ENCODE peak calls at places on chromosomes 2 and 18, in eight cellular contexts. One of them, this sample, is unnamed.

GRCh38 chr2:143469323-143469722 is 340.1 kb downstream of the ARHGAP15 start:
- DNase-seq in CD4-positive, alpha-beta T cell: no peak
- DNase-seq in adrenal gland: no peak
- DNase-seq in upper lobe of right lung: no peak
- DNase-seq in heart left ventricle: no peak
- DNase-seq in progenitor cell of endocrine pancreas: no peak
- DNase-seq in Peyer's patch: no peak
- DNase-seq in uterus: no peak
- DNase-seq in this sample: no peak

GRCh38 chr18:73690222-73690621 is 457.4 kb downstream of the FBXO15 start:
- DNase-seq in CD4-positive, alpha-beta T cell: no peak
- DNase-seq in adrenal gland: no peak
- DNase-seq in upper lobe of right lung: no peak
- DNase-seq in heart left ventricle: no peak
- DNase-seq in progenitor cell of endocrine pancreas: no peak
- DNase-seq in Peyer's patch: no peak
- DNase-seq in uterus: no peak
- DNase-seq in this sample: no peak

GRCh38 chr2:98805412-98806265 is 74.7 kb upstream of the MGAT4A start:
- DNase-seq in CD4-positive, alpha-beta T cell: no peak
- DNase-seq in adrenal gland: peak
- DNase-seq in upper lobe of right lung: peak
- DNase-seq in heart left ventricle: no peak
- DNase-seq in progenitor cell of endocrine pancreas: no peak
- DNase-seq in Peyer's patch: no peak
- DNase-seq in uterus: no peak
- DNase-seq in this sample: peak

GRCh38 chr2:239569401-239570090 is 168.7 kb upstream of the HDAC4 start:
- DNase-seq in CD4-positive, alpha-beta T cell: no peak
- DNase-seq in adrenal gland: no peak
- DNase-seq in upper lobe of right lung: peak
- DNase-seq in heart left ventricle: no peak
- DNase-seq in progenitor cell of endocrine pancreas: no peak
- DNase-seq in Peyer's patch: peak
- DNase-seq in uterus: no peak
- DNase-seq in this sample: no peak

GRCh38 chr2:168992591-168993349 is 38.4 kb downstream of the ABCB11 start:
- DNase-seq in CD4-positive, alpha-beta T cell: no peak
- DNase-seq in adrenal gland: no peak
- DNase-seq in upper lobe of right lung: no peak
- DNase-seq in heart left ventricle: no peak
- DNase-seq in progenitor cell of endocrine pancreas: no peak
- DNase-seq in Peyer's patch: no peak
- DNase-seq in uterus: no peak
- DNase-seq in this sample: no peak

GRCh38 chr2:43029186-43029585 is 197.2 kb downstream of the ZFP36L2 start:
- DNase-seq in CD4-positive, alpha-beta T cell: no peak
- DNase-seq in adrenal gland: no peak
- DNase-seq in upper lobe of right lung: no peak
- DNase-seq in heart left ventricle: no peak
- DNase-seq in progenitor cell of endocrine pancreas: no peak
- DNase-seq in Peyer's patch: peak
- DNase-seq in uterus: peak
- DNase-seq in this sample: no peak

GRCh38 chr18:49723648-49724180 is 89.6 kb downstream of the ACAA2 start:
- DNase-seq in CD4-positive, alpha-beta T cell: no peak
- DNase-seq in adrenal gland: no peak
- DNase-seq in upper lobe of right lung: no peak
- DNase-seq in heart left ventricle: no peak
- DNase-seq in progenitor cell of endocrine pancreas: no peak
- DNase-seq in Peyer's patch: no peak
- DNase-seq in uterus: no peak
- DNase-seq in this sample: no peak

GRCh38 chr2:163345795-163346573 is 389.8 kb downstream of the FIGN start:
- DNase-seq in CD4-positive, alpha-beta T cell: no peak
- DNase-seq in adrenal gland: no peak
- DNase-seq in upper lobe of right lung: no peak
- DNase-seq in heart left ventricle: peak
- DNase-seq in progenitor cell of endocrine pancreas: no peak
- DNase-seq in Peyer's patch: no peak
- DNase-seq in uterus: no peak
- DNase-seq in this sample: no peak

GRCh38 chr2:98134601-98135000 is 47.6 kb downstream of the VWA3B start:
- DNase-seq in CD4-positive, alpha-beta T cell: no peak
- DNase-seq in adrenal gland: peak
- DNase-seq in upper lobe of right lung: no peak
- DNase-seq in heart left ventricle: no peak
- DNase-seq in progenitor cell of endocrine pancreas: no peak
- DNase-seq in Peyer's patch: no peak
- DNase-seq in uterus: no peak
- DNase-seq in this sample: no peak

GRCh38 chr2:38959938-38960608 is 70.4 kb downstream of the ARHGEF33 start:
- DNase-seq in CD4-positive, alpha-beta T cell: peak
- DNase-seq in adrenal gland: peak
- DNase-seq in upper lobe of right lung: peak
- DNase-seq in heart left ventricle: peak
- DNase-seq in progenitor cell of endocrine pancreas: peak
- DNase-seq in Peyer's patch: peak
- DNase-seq in uterus: peak
- DNase-seq in this sample: no peak

GRCh38 chr2:182870227-182870626 is 3.8 kb upstream of the FRZB start:
- DNase-seq in CD4-positive, alpha-beta T cell: no peak
- DNase-seq in adrenal gland: no peak
- DNase-seq in upper lobe of right lung: no peak
- DNase-seq in heart left ventricle: no peak
- DNase-seq in progenitor cell of endocrine pancreas: no peak
- DNase-seq in Peyer's patch: no peak
- DNase-seq in uterus: no peak
- DNase-seq in this sample: no peak

GRCh38 chr2:215489288-215489848 is 53.5 kb upstream of the FN1 start:
- DNase-seq in CD4-positive, alpha-beta T cell: no peak
- DNase-seq in adrenal gland: no peak
- DNase-seq in upper lobe of right lung: no peak
- DNase-seq in heart left ventricle: no peak
- DNase-seq in progenitor cell of endocrine pancreas: no peak
- DNase-seq in Peyer's patch: no peak
- DNase-seq in uterus: no peak
- DNase-seq in this sample: no peak

GRCh38 chr2:241539616-241540374 is 18.8 kb upstream of the BOK start:
- DNase-seq in CD4-positive, alpha-beta T cell: no peak
- DNase-seq in adrenal gland: no peak
- DNase-seq in upper lobe of right lung: no peak
- DNase-seq in heart left ventricle: no peak
- DNase-seq in progenitor cell of endocrine pancreas: no peak
- DNase-seq in Peyer's patch: no peak
- DNase-seq in uterus: no peak
- DNase-seq in this sample: no peak

GRCh38 chr2:158102446-158102845 is 770 bp downstream of the UPP2 start:
- DNase-seq in CD4-positive, alpha-beta T cell: no peak
- DNase-seq in adrenal gland: no peak
- DNase-seq in upper lobe of right lung: no peak
- DNase-seq in heart left ventricle: no peak
- DNase-seq in progenitor cell of endocrine pancreas: no peak
- DNase-seq in Peyer's patch: no peak
- DNase-seq in uterus: no peak
- DNase-seq in this sample: no peak

GRCh38 chr2:209472386-209472832 is 48.6 kb downstream of the MAP2 start:
- DNase-seq in CD4-positive, alpha-beta T cell: no peak
- DNase-seq in adrenal gland: no peak
- DNase-seq in upper lobe of right lung: no peak
- DNase-seq in heart left ventricle: no peak
- DNase-seq in progenitor cell of endocrine pancreas: no peak
- DNase-seq in Peyer's patch: no peak
- DNase-seq in uterus: no peak
- DNase-seq in this sample: no peak

GRCh38 chr18:10122116-10122515 is 208.3 kb downstream of the VAPA start:
- DNase-seq in CD4-positive, alpha-beta T cell: no peak
- DNase-seq in adrenal gland: no peak
- DNase-seq in upper lobe of right lung: no peak
- DNase-seq in heart left ventricle: no peak
- DNase-seq in progenitor cell of endocrine pancreas: no peak
- DNase-seq in Peyer's patch: no peak
- DNase-seq in uterus: no peak
- DNase-seq in this sample: no peak

GRCh38 chr2:150143087-150143536 is 344.4 kb downstream of the RND3 start:
- DNase-seq in CD4-positive, alpha-beta T cell: no peak
- DNase-seq in adrenal gland: no peak
- DNase-seq in upper lobe of right lung: no peak
- DNase-seq in heart left ventricle: no peak
- DNase-seq in progenitor cell of endocrine pancreas: no peak
- DNase-seq in Peyer's patch: no peak
- DNase-seq in uterus: no peak
- DNase-seq in this sample: no peak

GRCh38 chr18:32624182-32624723 is 148.6 kb downstream of the KLHL14 start:
- DNase-seq in CD4-positive, alpha-beta T cell: no peak
- DNase-seq in adrenal gland: no peak
- DNase-seq in upper lobe of right lung: no peak
- DNase-seq in heart left ventricle: no peak
- DNase-seq in progenitor cell of endocrine pancreas: no peak
- DNase-seq in Peyer's patch: no peak
- DNase-seq in uterus: no peak
- DNase-seq in this sample: no peak

DNA sequence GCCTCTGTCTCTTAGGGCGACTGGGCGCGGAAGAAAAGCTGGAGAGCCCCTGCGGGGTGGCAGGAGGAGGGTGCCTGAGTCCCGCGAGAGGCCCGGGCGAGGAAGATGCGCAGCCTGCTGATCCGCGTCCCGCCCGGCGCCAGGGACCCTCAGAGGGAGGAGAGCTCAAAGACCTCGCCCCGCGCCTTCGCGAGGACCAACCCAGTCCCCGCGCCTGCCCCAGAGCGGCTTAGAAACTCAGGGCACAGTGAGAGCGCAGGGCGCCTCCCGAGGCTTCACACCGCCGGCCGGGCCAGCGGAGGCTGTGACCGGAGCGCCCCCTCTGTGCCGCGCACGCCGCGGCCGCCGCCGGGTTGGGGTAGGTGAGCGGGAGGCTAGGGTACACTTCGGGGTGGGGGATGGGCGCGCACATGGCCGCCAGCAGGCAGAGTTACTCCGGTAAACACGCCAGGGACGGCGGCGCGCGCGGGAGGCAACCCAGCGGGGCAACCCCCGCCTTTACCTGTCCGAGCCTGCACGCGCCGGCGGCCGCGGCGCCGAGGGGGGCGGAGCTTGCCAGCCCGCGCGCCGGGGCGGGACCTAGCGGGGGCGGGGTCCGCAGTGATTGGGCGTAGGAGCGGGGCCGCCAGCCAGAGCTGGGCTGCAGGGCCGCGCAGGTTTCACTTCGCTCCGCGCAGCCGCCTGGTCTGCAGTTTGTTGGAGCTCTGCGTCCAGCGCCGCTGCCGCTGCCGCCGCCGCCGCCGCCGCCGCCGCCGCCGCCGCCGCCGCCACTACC is at the start of gene BCL2L11:
- DNase-seq in CD4-positive, alpha-beta T cell: peak
- DNase-seq in adrenal gland: peak
- DNase-seq in upper lobe of right lung: peak
- DNase-seq in heart left ventricle: peak
- DNase-seq in progenitor cell of endocrine pancreas: peak
- DNase-seq in Peyer's patch: peak
- DNase-seq in uterus: peak
- DNase-seq in this sample: peak
- TF ChIP-seq CTCF in CD4-positive, alpha-beta T cell: no peak
- TF ChIP-seq CTCF in adrenal gland: no peak
- TF ChIP-seq CTCF in upper lobe of right lung: peak
- TF ChIP-seq CTCF in heart left ventricle: peak
- TF ChIP-seq CTCF in progenitor cell of endocrine pancreas: peak
- TF ChIP-seq CTCF in Peyer's patch: peak
- TF ChIP-seq CTCF in uterus: peak
- TF ChIP-seq CTCF in this sample: peak

DNA sequence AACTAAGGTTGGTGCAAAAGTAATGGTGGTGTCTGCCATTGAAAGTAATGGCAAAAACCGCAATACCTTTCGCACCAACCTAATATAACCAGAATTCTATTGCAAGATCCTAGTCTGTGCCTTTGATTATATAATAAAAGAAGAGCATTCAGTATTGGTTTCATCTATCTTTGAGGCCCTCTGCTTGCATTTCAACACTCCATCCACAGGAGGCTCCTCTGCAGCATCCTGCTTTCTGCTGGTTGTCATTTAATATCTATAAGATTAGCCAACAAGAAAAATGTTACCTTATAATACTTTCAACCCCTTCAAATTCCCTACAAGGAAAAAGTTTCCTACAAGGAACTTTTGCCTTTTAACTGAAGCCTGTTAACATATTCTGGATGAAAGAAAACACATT is 139.2 kb downstream of the CDCA7 start:
- DNase-seq in CD4-positive, alpha-beta T cell: no peak
- DNase-seq in adrenal gland: no peak
- DNase-seq in upper lobe of right lung: no peak
- DNase-seq in heart left ventricle: no peak
- DNase-seq in progenitor cell of endocrine pancreas: no peak
- DNase-seq in Peyer's patch: no peak
- DNase-seq in uterus: no peak
- DNase-seq in this sample: no peak
- TF ChIP-seq CTCF in CD4-positive, alpha-beta T cell: no peak
- TF ChIP-seq CTCF in adrenal gland: no peak
- TF ChIP-seq CTCF in upper lobe of right lung: no peak
- TF ChIP-seq CTCF in heart left ventricle: no peak
- TF ChIP-seq CTCF in progenitor cell of endocrine pancreas: no peak
- TF ChIP-seq CTCF in Peyer's patch: no peak
- TF ChIP-seq CTCF in uterus: no peak
- TF ChIP-seq CTCF in this sample: peak

GRCh38 chr2:199955339-199956061 is at the start of the genes MAIP1 and TYW5:
- DNase-seq in CD4-positive, alpha-beta T cell: peak
- DNase-seq in adrenal gland: peak
- DNase-seq in upper lobe of right lung: peak
- DNase-seq in heart left ventricle: peak
- DNase-seq in progenitor cell of endocrine pancreas: peak
- DNase-seq in Peyer's patch: peak
- DNase-seq in uterus: peak
- DNase-seq in this sample: peak
- TF ChIP-seq CTCF in CD4-positive, alpha-beta T cell: no peak
- TF ChIP-seq CTCF in adrenal gland: no peak
- TF ChIP-seq CTCF in upper lobe of right lung: peak
- TF ChIP-seq CTCF in heart left ventricle: peak
- TF ChIP-seq CTCF in progenitor cell of endocrine pancreas: peak
- TF ChIP-seq CTCF in Peyer's patch: peak
- TF ChIP-seq CTCF in uterus: peak
- TF ChIP-seq CTCF in this sample: peak

GRCh38 chr2:138180691-138181386 is 216.6 kb downstream of the HNMT start:
- DNase-seq in CD4-positive, alpha-beta T cell: no peak
- DNase-seq in adrenal gland: no peak
- DNase-seq in upper lobe of right lung: no peak
- DNase-seq in heart left ventricle: no peak
- DNase-seq in progenitor cell of endocrine pancreas: no peak
- DNase-seq in Peyer's patch: no peak
- DNase-seq in uterus: no peak
- DNase-seq in this sample: no peak
- TF ChIP-seq CTCF in CD4-positive, alpha-beta T cell: no peak
- TF ChIP-seq CTCF in adrenal gland: no peak
- TF ChIP-seq CTCF in upper lobe of right lung: no peak
- TF ChIP-seq CTCF in heart left ventricle: no peak
- TF ChIP-seq CTCF in progenitor cell of endocrine pancreas: peak
- TF ChIP-seq CTCF in Peyer's patch: no peak
- TF ChIP-seq CTCF in uterus: no peak
- TF ChIP-seq CTCF in this sample: peak

GRCh38 chr18:47932603-47933002 is 2.1 kb upstream of the SMAD2 start:
- DNase-seq in CD4-positive, alpha-beta T cell: no peak
- DNase-seq in adrenal gland: no peak
- DNase-seq in upper lobe of right lung: no peak
- DNase-seq in heart left ventricle: no peak
- DNase-seq in progenitor cell of endocrine pancreas: no peak
- DNase-seq in Peyer's patch: no peak
- DNase-seq in uterus: no peak
- DNase-seq in this sample: no peak
- TF ChIP-seq CTCF in CD4-positive, alpha-beta T cell: no peak
- TF ChIP-seq CTCF in adrenal gland: no peak
- TF ChIP-seq CTCF in upper lobe of right lung: peak
- TF ChIP-seq CTCF in heart left ventricle: no peak
- TF ChIP-seq CTCF in progenitor cell of endocrine pancreas: no peak
- TF ChIP-seq CTCF in Peyer's patch: no peak
- TF ChIP-seq CTCF in uterus: no peak
- TF ChIP-seq CTCF in this sample: no peak

This sample was measured in osteocyte.